ENCODE peak calls at places on chromosomes 3 and 15, in ten cellular contexts. P is psoas muscle; J is fibroblast of lung; K is hepatocyte; Q is brain microvascular endothelial cell; R is HCT116; D is IMR-90; G is left ventricle myocardium inferior; N is vagina; U is CD8-positive, alpha-beta T cell. L is an unnamed sample.

GRCh38 chr3:113676252-113676651 is 20.2 kb downstream of the USF3 start:
- DNase-seq in R (no peak), J (no peak), U (no peak), K (no peak), Q (no peak), D (no peak), G (no peak), P (no peak), N (no peak), L (no peak)

GRCh38 chr3:194993896-194994295 is 277.1 kb downstream of the XXYLT1 start:
- DNase-seq in K (no peak), P (no peak), Q (no peak), R (no peak), G (no peak), N (peak; percentile 87), U (no peak), J (no peak), D (no peak), L (no peak)

GRCh38 chr15:73388256-73388781 is 19.6 kb upstream of the HCN4 start:
- DNase-seq in G (no peak), N (no peak), U (no peak), J (peak; percentile 49), K (peak; percentile 55), Q (peak; percentile 18), D (peak; percentile 68), R (peak; percentile 72), P (no peak), L (peak; percentile 88)

GRCh38 chr3:128051459-128051836 is 789 bp upstream of the SEC61A1 start:
- DNase-seq in Q (no peak), R (no peak), U (no peak), N (no peak), P (no peak), D (no peak), J (no peak), K (peak; percentile 47), G (no peak), L (peak; percentile 71)

GRCh38 chr3:60636846-60637245 is 614.4 kb downstream of the FHIT start:
- DNase-seq in N (no peak), U (no peak), J (peak; percentile 26), D (peak; percentile 20), G (no peak), Q (peak; percentile 4), K (peak; percentile 4), R (no peak), P (no peak), L (peak; percentile 46)

GRCh38 chr3:108051005-108051404 is 39.8 kb downstream of the CD47 start:
- DNase-seq in P (no peak), D (peak; percentile 61), U (no peak), J (no peak), Q (peak; percentile 61), G (no peak), N (no peak), R (no peak), K (no peak), L (peak; percentile 46)

GRCh38 chr3:67312205-67312604 is 314.1 kb downstream of the KBTBD8 start:
- DNase-seq in R (no peak), K (no peak), Q (no peak), G (no peak), J (no peak), U (no peak), P (no peak), N (no peak), D (no peak), L (no peak)

GRCh38 chr3:66442254-66443249 is 58.3 kb downstream of the LRIG1 start:
- DNase-seq in D (peak; percentile 93), R (no peak), G (peak; percentile 79), N (no peak), Q (peak; percentile 65), P (peak; percentile 86), J (peak; percentile 84), U (no peak), K (peak; percentile 41), L (peak; percentile 83)

GRCh38 chr3:127486337-127486944 is 104.1 kb downstream of the TPRA1 start:
- DNase-seq in N (no peak), Q (no peak), P (no peak), R (no peak), G (no peak), J (no peak), D (no peak), K (no peak), U (no peak), L (no peak)

GRCh38 chr15:91407237-91407889 is 307.3 kb downstream of the SV2B start:
- DNase-seq in D (peak; percentile 46), J (peak; percentile 10), G (peak; percentile 19), N (no peak), Q (no peak), U (no peak), R (no peak), P (no peak), K (peak; percentile 59), L (peak; percentile 65)

GRCh38 chr15:33586791-33587697 is 276.3 kb downstream of the RYR3 start:
- DNase-seq in K (no peak), G (no peak), R (no peak), D (no peak), P (no peak), U (no peak), N (no peak), Q (no peak), J (no peak), L (no peak)

GRCh38 chr3:94225176-94225742 is 162.4 kb downstream of the NSUN3 start:
- DNase-seq in P (no peak), K (no peak), D (no peak), Q (peak; percentile 32), R (no peak), U (no peak), N (no peak), J (no peak), G (no peak), L (no peak)

GRCh38 chr3:126797563-126797962 is 93.5 kb downstream of the CHCHD6 start:
- DNase-seq in K (no peak), R (no peak), P (no peak), Q (no peak), U (no peak), G (no peak), D (no peak), N (no peak), J (no peak), L (no peak)

GRCh38 chr15:50355980-50356379 is 982 bp upstream of the GABPB1 start:
- DNase-seq in P (no peak), G (no peak), Q (no peak), N (no peak), J (peak; percentile 22), U (no peak), R (no peak), D (no peak), K (no peak), L (no peak)

GRCh38 chr3:17508180-17508752 is 234.2 kb downstream of the TBC1D5 start:
- DNase-seq in U (no peak), R (no peak), G (no peak), J (no peak), P (no peak), D (no peak), N (no peak), K (no peak), Q (no peak), L (no peak)

DNA sequence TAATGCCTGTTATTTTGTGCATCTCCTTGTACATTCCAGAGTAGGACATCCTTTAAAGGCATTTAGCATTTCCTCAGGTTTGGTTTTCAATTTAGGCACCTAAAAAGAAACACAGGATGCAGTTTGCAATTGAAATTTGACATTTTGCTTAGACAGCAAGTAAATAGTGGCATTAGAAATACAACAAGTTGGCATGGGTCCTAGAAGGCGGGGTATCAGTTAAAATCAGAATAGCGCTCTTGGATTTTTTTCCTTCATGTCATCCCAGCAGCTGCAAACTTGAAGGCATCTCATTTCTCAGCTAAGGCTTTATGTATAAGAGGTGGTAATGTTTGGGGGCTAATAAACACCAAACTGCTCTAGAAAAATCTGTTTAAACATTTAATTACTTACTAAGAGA is 47.5 kb upstream of the SKOR1 start:
- DNase-seq in D (no peak), J (peak; percentile 16), N (no peak), R (no peak), P (no peak), U (no peak), G (no peak), K (no peak), Q (no peak), L (no peak)
- H3K27me3 ChIP-seq in D (no peaks in the 10 kb centered on the region), J (no peaks in the 10 kb centered on the region), N (no peaks in the 10 kb centered on the region), R (no peaks in the 10 kb centered on the region), P (no peaks in the 10 kb centered on the region), U (no peaks in the 10 kb centered on the region), G (no peaks in the 10 kb centered on the region), K (no peaks in the 10 kb centered on the region), Q (no peaks in the 10 kb centered on the region), L (no peaks in the 10 kb centered on the region)

GRCh38 chr3:125004196-125004595 is 51.6 kb downstream of the HEG1 start:
- DNase-seq in P (no peak), J (no peak), U (no peak), R (no peak), G (no peak), D (peak; percentile 56), Q (no peak), N (no peak), K (no peak), L (peak; percentile 42)
- H3K27ac ChIP-seq in P (peak overlapping the region; percentile 67), J (peak overlapping the region; percentile 22), U (no peak overlapping the region), R (no peak overlapping the region), G (peak overlapping the region; percentile 69), D (peak overlapping the region; percentile 41), Q (no peak overlapping the region), N (peak overlapping the region; percentile 34), K (peak overlapping the region; percentile 94), L (peak overlapping the region; percentile 25)

GRCh38 chr15:43511012-43511885 is 6.2 kb upstream of the MAP1A start:
- DNase-seq in G (no peak), U (no peak), P (no peak), Q (no peak), R (peak; percentile 37), J (no peak), N (no peak), K (peak; percentile 49), D (no peak), L (no peak)
- TF ChIP-seq CTCF in G (peak; percentile 28), U (no peak), P (no peak), Q (peak; percentile 56), R (peak; percentile 17), J (peak; percentile 35), N (no peak), K (peak; percentile 26), D (peak; percentile 30), L (peak; percentile 30)

GRCh38 chr15:70535955-70536338 is 227.4 kb downstream of the UACA start:
- DNase-seq in Q (no peak), U (no peak), K (no peak), D (no peak), G (no peak), R (no peak), N (no peak), P (no peak), J (no peak), L (no peak)

GRCh38 chr15:70530906-70531305 is 232.5 kb downstream of the UACA start:
- DNase-seq in U (no peak), D (no peak), N (no peak), R (no peak), G (no peak), P (no peak), Q (no peak), K (no peak), J (no peak), L (no peak)

GRCh38 chr15:70535071-70535954 is 228.0 kb downstream of the UACA start:
- DNase-seq in K (no peak), J (no peak), Q (no peak), G (no peak), P (no peak), R (no peak), N (no peak), U (peak; percentile 47), D (no peak), L (no peak)

GRCh38 chr15:70532536-70533186 is 230.7 kb downstream of the UACA start:
- DNase-seq in G (no peak), D (no peak), K (no peak), J (no peak), R (no peak), Q (no peak), N (no peak), U (no peak), P (no peak), L (no peak)

GRCh38 chr15:70533931-70534742 is 229.2 kb downstream of the UACA start:
- DNase-seq in P (no peak), Q (no peak), U (no peak), G (no peak), D (no peak), K (no peak), N (no peak), R (no peak), J (no peak), L (no peak)
- H3K27me3 ChIP-seq in P (peaks cover 3% of the 10 kb centered on the region), Q (peaks cover 9% of the 10 kb centered on the region), U (no peaks in the 10 kb centered on the region), G (peaks cover 53% of the 10 kb centered on the region), D (peaks cover 86% of the 10 kb centered on the region), K (peaks cover 5% of the 10 kb centered on the region), N (no peaks in the 10 kb centered on the region), R (peaks cover 54% of the 10 kb centered on the region), J (peaks cover 32% of the 10 kb centered on the region), L (peaks cover 68% of the 10 kb centered on the region)

L was measured in osteoblast.